ENCODE peak calls at places on chromosomes 1 and 21, in nine cellular contexts. O is pancreas; Y is IMR-90; W is mammary epithelial cell; Q is left lung; S is A549; I is fibroblast of lung; C is effector memory CD4-positive, alpha-beta T cell; H is heart right ventricle. V is an unnamed sample. For H3K4me1, the result is how much of the 10 kb centered on the place peaks cover.

GRCh38 chr1:160549665-160550006 is 26.6 kb upstream of the SLAMF6 start:
- DNase-seq in H (no peak), C (no peak), W (no peak), Y (no peak), O (no peak), Q (no peak), I (no peak), S (no peak), V (no peak)

GRCh38 chr1:30035522-30036228 is 687.7 kb downstream of the MATN1 start:
- DNase-seq in Q (no peak), I (no peak), H (no peak), Y (no peak), S (no peak), C (no peak), O (no peak), W (no peak), V (no peak)

GRCh38 chr1:9004031-9004730 is 22.0 kb downstream of the SLC2A7 start:
- DNase-seq in O (peak), Q (no peak), S (no peak), C (no peak), W (no peak), H (no peak), Y (no peak), I (no peak), V (no peak)

GRCh38 chr1:177023710-177024109 is 140.8 kb downstream of the ASTN1 start:
- DNase-seq in I (no peak), O (no peak), Y (no peak), H (no peak), Q (no peak), S (no peak), C (no peak), W (no peak), V (no peak)

GRCh38 chr1:33161061-33161681 is 20.7 kb downstream of the TRIM62 start:
- DNase-seq in H (peak), Y (peak), I (peak), S (no peak), C (no peak), Q (no peak), W (no peak), O (no peak), V (no peak)

GRCh38 chr1:43591181-43591580 is 58.8 kb upstream of the KDM4A start:
- DNase-seq in O (no peak), H (no peak), Q (no peak), W (no peak), Y (no peak), C (no peak), I (no peak), S (no peak), V (no peak)

GRCh38 chr1:226629210-226629895 is 80.8 kb downstream of the STUM start:
- DNase-seq in W (no peak), C (no peak), S (no peak), Q (peak), I (no peak), Y (no peak), O (no peak), H (no peak), V (no peak)

GRCh38 chr1:59453297-59453970 is 156.5 kb downstream of the FGGY start:
- DNase-seq in W (peak), Y (peak), C (no peak), Q (no peak), I (no peak), H (no peak), S (no peak), O (no peak), V (no peak)

GRCh38 chr21:28805885-28806284 is 186.8 kb downstream of the LTN1 start:
- DNase-seq in W (no peak), H (no peak), S (no peak), I (peak), Q (no peak), O (no peak), Y (peak), C (no peak), V (no peak)

GRCh38 chr1:93151474-93151873 is 28.7 kb downstream of the TMED5 start:
- DNase-seq in H (no peak), C (no peak), S (no peak), I (no peak), Q (no peak), Y (no peak), O (no peak), W (no peak), V (no peak)

GRCh38 chr1:24878775-24879742 is 51.0 kb downstream of the RUNX3 start:
- DNase-seq in Y (peak), S (no peak), I (no peak), H (no peak), W (no peak), O (peak), C (no peak), Q (no peak), V (no peak)

GRCh38 chr1:157833155-157833554 is 8.5 kb downstream of the CD5L start:
- DNase-seq in C (no peak), H (no peak), O (peak), W (no peak), S (no peak), Q (no peak), I (no peak), Y (no peak), V (no peak)

GRCh38 chr1:245211761-245212160 is 57.0 kb downstream of the KIF26B start:
- DNase-seq in Q (no peak), I (no peak), S (no peak), H (no peak), O (no peak), C (no peak), W (no peak), Y (no peak), V (no peak)

GRCh38 chr1:100700586-100700985 is 19.0 kb upstream of the VCAM1 start:
- DNase-seq in O (no peak), Q (no peak), C (no peak), I (no peak), Y (peak), W (no peak), H (no peak), S (no peak), V (no peak)

GRCh38 chr1:245026252-245026651 is 128.5 kb upstream of the KIF26B start:
- DNase-seq in Q (no peak), S (no peak), W (no peak), C (no peak), O (no peak), Y (no peak), I (no peak), H (no peak), V (no peak)

GRCh38 chr1:26719205-26719604 is 23.4 kb downstream of the ARID1A start:
- DNase-seq in C (no peak), W (no peak), Q (no peak), I (no peak), Y (no peak), S (no peak), O (no peak), H (no peak), V (no peak)

GRCh38 chr1:8026153-8026975 is at the start of gene ERRFI1:
- DNase-seq in C (peak), I (peak), Y (peak), H (peak), S (peak), O (peak), W (peak), Q (peak), V (peak)

GRCh38 chr1:243715285-243715684 is 134.8 kb downstream of the AKT3 start:
- DNase-seq in Q (no peak), S (no peak), W (no peak), H (no peak), O (no peak), Y (no peak), I (no peak), C (no peak), V (no peak)

GRCh38 chr1:1402081-1402900 is 3.2 kb upstream of the CCNL2 start:
- DNase-seq in W (peak), I (peak), C (no peak), S (peak), Q (no peak), H (no peak), O (peak), Y (peak), V (no peak)

GRCh38 chr1:243596441-243597183 is 253.4 kb downstream of the AKT3 start:
- DNase-seq in Q (no peak), I (peak), W (peak), H (no peak), Y (peak), C (no peak), O (no peak), S (no peak), V (peak)

GRCh38 chr1:38029081-38029681 is 16.6 kb downstream of the UTP11 start:
- DNase-seq in C (no peak), Q (peak), W (no peak), O (no peak), Y (no peak), H (peak), I (peak), S (no peak), V (no peak)

GRCh38 chr1:19377812-19378718 is 65.9 kb downstream of the SLC66A1 start:
- DNase-seq in Q (no peak), O (peak), S (no peak), C (no peak), I (no peak), H (no peak), W (no peak), Y (no peak), V (no peak)

GRCh38 chr1:162740755-162741154 is 49.7 kb upstream of the HSD17B7 start:
- DNase-seq in I (peak), C (no peak), Y (peak), O (no peak), S (no peak), H (no peak), W (no peak), Q (no peak), V (no peak)

GRCh38 chr21:38178653-38179503 is 77.9 kb upstream of the KCNJ15 start:
- DNase-seq in Y (no peak), C (no peak), H (no peak), S (no peak), Q (no peak), O (no peak), I (no peak), W (peak), V (no peak)

GRCh38 chr1:224488806-224489584 is 54.4 kb upstream of the WDR26 start:
- DNase-seq in W (peak), Q (no peak), S (no peak), O (no peak), I (peak), C (no peak), H (no peak), Y (peak), V (no peak)

GRCh38 chr1:31397360-31398095 is 15.5 kb upstream of the SERINC2 start:
- DNase-seq in O (no peak), S (no peak), H (no peak), I (no peak), W (peak), C (no peak), Y (peak), Q (no peak), V (no peak)

GRCh38 chr1:78836736-78837135 is 169.8 kb downstream of the ADGRL4 start:
- DNase-seq in Y (no peak), Q (no peak), W (no peak), S (no peak), O (no peak), H (no peak), C (no peak), I (peak), V (no peak)

GRCh38 chr1:202589190-202589680 is 121.0 kb downstream of the SYT2 start:
- DNase-seq in O (no peak), Y (peak), H (peak), W (peak), C (no peak), Q (peak), I (peak), S (peak), V (no peak)

GRCh38 chr1:41366428-41367101 is 5.3 kb downstream of the FOXO6 start:
- DNase-seq in Q (no peak), C (peak), H (no peak), Y (no peak), I (no peak), O (peak), W (no peak), S (no peak), V (peak)

GRCh38 chr1:47351305-47351704 is 17.7 kb downstream of the CMPK1 start:
- DNase-seq in W (peak), H (no peak), S (no peak), C (no peak), Y (peak), I (no peak), O (no peak), Q (no peak), V (no peak)

GRCh38 chr1:236685205-236685916 is 938 bp upstream of the ACTN2 start:
- DNase-seq in Q (no peak), O (no peak), C (no peak), I (no peak), S (no peak), H (no peak), W (no peak), Y (no peak), V (no peak)

GRCh38 chr1:116910379-116911165 is 856 bp downstream of the PTGFRN start:
- DNase-seq in I (no peak), W (peak), H (peak), O (peak), Q (peak), S (peak), Y (no peak), C (peak), V (peak)

GRCh38 chr21:16522512-16522911 is 792.7 kb downstream of the USP25 start:
- DNase-seq in W (no peak), O (no peak), I (peak), Y (peak), Q (no peak), H (no peak), C (no peak), S (no peak), V (no peak)

GRCh38 chr1:155319536-155319935 is 1.2 kb upstream of the RUSC1 start:
- DNase-seq in Q (no peak), H (no peak), C (no peak), S (no peak), Y (no peak), I (no peak), W (no peak), O (no peak), V (no peak)

GRCh38 chr1:155321577-155322497 is 1.1 kb downstream of the RUSC1 start:
- DNase-seq in I (no peak), W (peak), O (peak), H (peak), Y (no peak), S (no peak), Q (no peak), C (no peak), V (no peak)

GRCh38 chr1:155318082-155318481 is 2.6 kb upstream of the RUSC1 start:
- DNase-seq in O (no peak), W (no peak), I (no peak), Q (no peak), C (no peak), S (no peak), H (no peak), Y (no peak), V (no peak)

GRCh38 chr1:155320661-155321576 is at the start of gene RUSC1:
- DNase-seq in Q (peak), Y (peak), W (no peak), H (peak), O (peak), C (peak), I (peak), S (no peak), V (peak)

DNA sequence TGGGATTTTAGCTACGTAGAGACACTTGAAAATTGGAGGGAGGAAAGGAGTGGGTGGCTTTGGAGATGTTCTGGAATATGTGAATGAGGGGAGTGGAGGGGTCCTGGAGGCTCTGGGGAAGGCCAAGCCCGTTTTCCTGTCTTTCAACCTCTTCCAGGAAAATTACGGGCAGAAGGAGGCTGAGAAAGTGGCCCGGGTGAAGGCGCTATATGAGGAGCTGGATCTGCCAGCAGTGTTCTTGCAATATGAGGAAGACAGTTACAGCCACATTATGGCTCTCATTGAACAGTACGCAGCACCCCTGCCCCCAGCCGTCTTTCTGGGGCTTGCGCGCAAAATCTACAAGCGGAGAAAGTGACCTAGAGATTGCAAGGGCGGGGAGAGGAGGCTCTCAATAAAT is 442 bp upstream of the RUSC1 start:
- DNase-seq in H (no peak), C (no peak), Q (no peak), I (no peak), Y (no peak), S (no peak), W (no peak), O (no peak), V (no peak)
- H3K4me1 ChIP-seq in H (under half), C (under half), Q (under half), I (under half), Y (under half), S (under half), W (under half), O (under half), V (under half)

GRCh38 chr1:21624577-21625389 is 44.4 kb downstream of the RAP1GAP start:
- DNase-seq in O (peak), I (no peak), S (no peak), Y (no peak), Q (no peak), C (no peak), H (no peak), W (no peak), V (no peak)
- H3K27ac ChIP-seq in O (peak), I (no peak), S (peak), Y (no peak), Q (peak), C (no peak), H (no peak), W (no peak), V (no peak)

GRCh38 chr1:228085287-228085926 is 2.9 kb downstream of the ARF1 start:
- DNase-seq in W (peak), Q (peak), I (peak), H (no peak), C (no peak), S (no peak), Y (peak), O (no peak), V (no peak)

GRCh38 chr1:228082975-228083870 is 715 bp downstream of the ARF1 start:
- DNase-seq in I (peak), S (no peak), O (peak), C (peak), Q (peak), W (no peak), H (peak), Y (peak), V (no peak)

GRCh38 chr1:228083871-228084278 is 1.4 kb downstream of the ARF1 start:
- DNase-seq in I (peak), W (no peak), C (no peak), O (no peak), H (no peak), S (no peak), Y (peak), Q (peak), V (no peak)

GRCh38 chr1:228084797-228085196 is 2.3 kb downstream of the ARF1 start:
- DNase-seq in S (no peak), C (no peak), Y (no peak), O (no peak), H (no peak), I (no peak), Q (peak), W (no peak), V (no peak)

GRCh38 chr1:228084325-228084724 is 1.8 kb downstream of the ARF1 start:
- DNase-seq in Q (peak), Y (peak), O (no peak), C (no peak), I (peak), S (no peak), W (peak), H (no peak), V (no peak)
- H3K4me1 ChIP-seq in Q (half or more), Y (under half), O (half or more), C (half or more), I (under half), S (half or more), W (half or more), H (half or more), V (half or more)

GRCh38 chr1:186146971-186147370 is 228.1 kb downstream of the TPR start:
- DNase-seq in S (no peak), Q (no peak), I (no peak), Y (no peak), O (no peak), H (no peak), C (no peak), W (no peak), V (no peak)

GRCh38 chr1:186142916-186143315 is 232.1 kb downstream of the TPR start:
- DNase-seq in O (no peak), I (no peak), C (no peak), Y (no peak), Q (no peak), W (no peak), H (no peak), S (no peak), V (no peak)

GRCh38 chr1:186142159-186142558 is 232.9 kb downstream of the TPR start:
- DNase-seq in Q (no peak), O (no peak), Y (no peak), I (no peak), W (no peak), S (no peak), H (no peak), C (no peak), V (no peak)

GRCh38 chr1:186144505-186144904 is 230.5 kb downstream of the TPR start:
- DNase-seq in O (no peak), Y (no peak), C (no peak), I (peak), S (no peak), H (no peak), Q (no peak), W (no peak), V (no peak)

GRCh38 chr1:186143521-186143920 is 231.5 kb downstream of the TPR start:
- DNase-seq in H (no peak), I (no peak), Y (no peak), S (no peak), Q (no peak), W (no peak), C (no peak), O (no peak), V (no peak)
- H3K27ac ChIP-seq in H (no peak), I (no peak), Y (no peak), S (no peak), Q (no peak), W (no peak), C (no peak), O (no peak), V (no peak)

GRCh38 chr1:45299296-45299695 is 27.4 kb upstream of the HPDL start:
- DNase-seq in C (no peak), W (no peak), O (no peak), Q (no peak), H (no peak), S (no peak), Y (no peak), I (no peak), V (no peak)
- H3K4me1 ChIP-seq in C (under half), W (under half), O (under half), Q (under half), H (under half), S (under half), Y (under half), I (under half), V (under half)

DNA sequence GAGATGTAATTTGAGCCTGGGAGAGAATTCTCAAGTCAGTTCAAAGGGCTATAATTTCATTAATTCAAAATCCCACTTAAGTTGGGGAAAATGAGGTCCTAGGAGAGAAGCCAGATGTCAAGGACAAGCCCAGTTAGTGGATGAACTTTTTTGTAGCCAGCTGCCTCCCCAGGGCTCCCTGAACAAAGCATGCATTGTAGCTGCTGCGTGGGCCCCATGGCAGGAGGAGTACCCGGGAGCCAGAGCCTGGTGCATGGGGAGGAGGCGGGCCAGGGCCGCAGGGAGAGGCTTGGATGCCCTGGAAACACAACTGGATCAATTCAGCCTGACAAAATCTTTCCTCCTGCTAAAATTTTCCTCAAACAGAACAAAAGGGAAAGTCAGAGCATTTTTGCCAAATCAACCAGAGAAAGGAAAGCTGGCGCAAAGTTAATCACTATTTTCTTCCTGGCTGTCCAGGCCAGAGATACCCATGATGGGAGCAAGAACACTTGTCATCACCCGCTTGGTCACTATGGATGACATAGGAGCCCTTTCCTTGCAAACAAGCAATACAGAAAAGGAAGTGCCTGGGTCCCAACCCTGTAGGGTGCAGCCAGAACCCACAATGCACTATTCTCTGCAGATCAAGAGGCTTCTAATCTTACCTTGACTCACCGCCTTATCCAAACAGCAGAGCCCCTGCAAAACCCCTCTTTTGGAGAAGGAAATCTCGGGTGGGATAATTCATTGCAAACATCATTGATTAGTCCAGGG is 248.1 kb upstream of the RAB4A start:
- DNase-seq in S (no peak), Y (no peak), I (no peak), Q (no peak), O (no peak), W (no peak), C (no peak), H (no peak), V (no peak)
- H3K27ac ChIP-seq in S (no peak), Y (no peak), I (no peak), Q (peak), O (no peak), W (no peak), C (no peak), H (no peak), V (no peak)

V was measured in CD8-positive, alpha-beta memory T cell.